ENCODE peak calls at places on chromosomes 11 and 22, in four cellular contexts. F is type B pancreatic cell, T is Calu3, E is LHCN-M2. U is an unnamed sample.

GRCh38 chr11:45319077-45319476 is 32.9 kb upstream of the SYT13 start:
- DNase-seq in F (no peak), T (no peak), E (no peak), U (no peak)

GRCh38 chr11:2300290-2300935 is 1.3 kb downstream of the C11orf21 start:
- DNase-seq in E (no peak), T (no peak), F (peak), U (no peak)

GRCh38 chr11:14455648-14456430 is 43.8 kb downstream of the COPB1 start:
- DNase-seq in T (no peak), F (no peak), E (no peak), U (no peak)

GRCh38 chr22:19974233-19974861 is 32.7 kb upstream of the TXNRD2 start:
- DNase-seq in F (no peak), E (peak), T (peak), U (no peak)

GRCh38 chr11:679271-680207 is 15.5 kb downstream of the DEAF1 start:
- DNase-seq in T (no peak), F (no peak), E (no peak), U (no peak)

GRCh38 chr11:102469196-102469821 is 16.7 kb upstream of the TMEM123 start:
- DNase-seq in T (peak), E (no peak), F (no peak), U (peak)

GRCh38 chr22:45441158-45441557 is 27.7 kb downstream of the RIBC2 start:
- DNase-seq in T (peak), E (peak), F (no peak), U (peak)

GRCh38 chr11:101466352-101466751 is 117.5 kb downstream of the TRPC6 start:
- DNase-seq in E (no peak), F (no peak), T (no peak), U (no peak)

GRCh38 chr22:32698926-32699619 is 102.4 kb upstream of the TIMP3 start:
- DNase-seq in F (no peak), E (no peak), T (no peak), U (no peak)

GRCh38 chr22:33803371-33803770 is 116.9 kb downstream of the LARGE1 start:
- DNase-seq in F (no peak), T (no peak), E (peak), U (peak)

U was measured in stromal cell of bone marrow.